ENCODE peak calls at places on chromosomes 2 and 18, in four cellular contexts. One of them, this sample, is unnamed.

GRCh38 chr18:3877678-3878077 is 427.7 kb downstream of the TGIF1 start:
- DNase-seq in colonic mucosa: no peak
- DNase-seq in progenitor cell of endocrine pancreas: no peak
- DNase-seq in GM23338: no peak
- DNase-seq in this sample: no peak

GRCh38 chr2:10876963-10877362 is 34.8 kb upstream of the KCNF1 start:
- DNase-seq in colonic mucosa: peak; percentile 73
- DNase-seq in progenitor cell of endocrine pancreas: no peak
- DNase-seq in GM23338: no peak
- DNase-seq in this sample: no peak

GRCh38 chr2:144127693-144128092 is 392.2 kb downstream of the ZEB2 start:
- DNase-seq in colonic mucosa: no peak
- DNase-seq in progenitor cell of endocrine pancreas: no peak
- DNase-seq in GM23338: no peak
- DNase-seq in this sample: no peak

GRCh38 chr2:225487901-225488416 is 88.4 kb downstream of the NYAP2 start:
- DNase-seq in colonic mucosa: no peak
- DNase-seq in progenitor cell of endocrine pancreas: no peak
- DNase-seq in GM23338: no peak
- DNase-seq in this sample: no peak

GRCh38 chr2:75454221-75454620 is 106.5 kb downstream of the EVA1A start:
- DNase-seq in colonic mucosa: no peak
- DNase-seq in progenitor cell of endocrine pancreas: no peak
- DNase-seq in GM23338: no peak
- DNase-seq in this sample: no peak

GRCh38 chr2:189092936-189093335 is 86.6 kb downstream of the COL5A2 start:
- DNase-seq in colonic mucosa: peak; percentile 22
- DNase-seq in progenitor cell of endocrine pancreas: no peak
- DNase-seq in GM23338: no peak
- DNase-seq in this sample: no peak

GRCh38 chr2:85830645-85831044 is 58.1 kb downstream of the ST3GAL5 start:
- DNase-seq in colonic mucosa: no peak
- DNase-seq in progenitor cell of endocrine pancreas: no peak
- DNase-seq in GM23338: no peak
- DNase-seq in this sample: no peak

GRCh38 chr2:58215429-58215828 is 25.7 kb downstream of the FANCL start:
- DNase-seq in colonic mucosa: no peak
- DNase-seq in progenitor cell of endocrine pancreas: no peak
- DNase-seq in GM23338: no peak
- DNase-seq in this sample: no peak

GRCh38 chr2:71611781-71612545 is 158.6 kb downstream of the DYSF start:
- DNase-seq in colonic mucosa: peak; percentile 12
- DNase-seq in progenitor cell of endocrine pancreas: no peak
- DNase-seq in GM23338: no peak
- DNase-seq in this sample: no peak

GRCh38 chr2:219279916-219280516 is 850 bp downstream of the DNAJB2 start:
- DNase-seq in colonic mucosa: no peak
- DNase-seq in progenitor cell of endocrine pancreas: no peak
- DNase-seq in GM23338: no peak
- DNase-seq in this sample: no peak

GRCh38 chr2:85390941-85391669 is 19.1 kb downstream of the CAPG start:
- DNase-seq in colonic mucosa: peak; percentile 79
- DNase-seq in progenitor cell of endocrine pancreas: peak; percentile 64
- DNase-seq in GM23338: peak; percentile 85
- DNase-seq in this sample: peak; percentile 74

GRCh38 chr2:190970872-190971506 is 43.0 kb downstream of the STAT1 start:
- DNase-seq in colonic mucosa: no peak
- DNase-seq in progenitor cell of endocrine pancreas: no peak
- DNase-seq in GM23338: no peak
- DNase-seq in this sample: no peak

GRCh38 chr2:215531284-215531683 is 95.4 kb upstream of the FN1 start:
- DNase-seq in colonic mucosa: no peak
- DNase-seq in progenitor cell of endocrine pancreas: no peak
- DNase-seq in GM23338: no peak
- DNase-seq in this sample: no peak

GRCh38 chr18:45962866-45963265 is 4.3 kb downstream of the EPG5 start:
- DNase-seq in colonic mucosa: no peak
- DNase-seq in progenitor cell of endocrine pancreas: no peak
- DNase-seq in GM23338: no peak
- DNase-seq in this sample: no peak

GRCh38 chr2:230067990-230068657 is 600 bp downstream of the SLC16A14 start:
- DNase-seq in colonic mucosa: peak; percentile 56
- DNase-seq in progenitor cell of endocrine pancreas: peak; percentile 53
- DNase-seq in GM23338: peak; percentile 82
- DNase-seq in this sample: peak; percentile 56

GRCh38 chr2:18369750-18370149 is 190.7 kb downstream of the RDH14 start:
- DNase-seq in colonic mucosa: no peak
- DNase-seq in progenitor cell of endocrine pancreas: no peak
- DNase-seq in GM23338: no peak
- DNase-seq in this sample: no peak

GRCh38 chr2:67650292-67651133 is 253.4 kb downstream of the ETAA1 start:
- DNase-seq in colonic mucosa: peak; percentile 62
- DNase-seq in progenitor cell of endocrine pancreas: peak; percentile 63
- DNase-seq in GM23338: peak; percentile 90
- DNase-seq in this sample: peak; percentile 68

GRCh38 chr2:64534363-64534762 is 10.2 kb downstream of the AFTPH start:
- DNase-seq in colonic mucosa: no peak
- DNase-seq in progenitor cell of endocrine pancreas: no peak
- DNase-seq in GM23338: no peak
- DNase-seq in this sample: no peak

GRCh38 chr2:232321156-232321816 is 57.3 kb upstream of the ALPP start:
- DNase-seq in colonic mucosa: no peak
- DNase-seq in progenitor cell of endocrine pancreas: no peak
- DNase-seq in GM23338: peak; percentile 74
- DNase-seq in this sample: no peak

GRCh38 chr18:72867721-72868665 is at the start of gene NETO1:
- DNase-seq in colonic mucosa: no peak
- DNase-seq in progenitor cell of endocrine pancreas: peak; percentile 42
- DNase-seq in GM23338: peak; percentile 72
- DNase-seq in this sample: peak; percentile 65

GRCh38 chr2:182887753-182888415 is 21.4 kb upstream of the FRZB start:
- DNase-seq in colonic mucosa: no peak
- DNase-seq in progenitor cell of endocrine pancreas: no peak
- DNase-seq in GM23338: no peak
- DNase-seq in this sample: no peak

GRCh38 chr2:229596796-229597195 is 117.6 kb downstream of the DNER start:
- DNase-seq in colonic mucosa: no peak
- DNase-seq in progenitor cell of endocrine pancreas: no peak
- DNase-seq in GM23338: no peak
- DNase-seq in this sample: no peak

GRCh38 chr2:201697899-201698298 is 545 bp downstream of the MPP4 start:
- DNase-seq in colonic mucosa: no peak
- DNase-seq in progenitor cell of endocrine pancreas: no peak
- DNase-seq in GM23338: no peak
- DNase-seq in this sample: no peak

GRCh38 chr2:41879367-41879871 is 168.4 kb upstream of the PKDCC start:
- DNase-seq in colonic mucosa: no peak
- DNase-seq in progenitor cell of endocrine pancreas: peak; percentile 12
- DNase-seq in GM23338: no peak
- DNase-seq in this sample: no peak

GRCh38 chr2:39243469-39244123 is at the start of gene CDKL4:
- DNase-seq in colonic mucosa: peak; percentile 22
- DNase-seq in progenitor cell of endocrine pancreas: no peak
- DNase-seq in GM23338: no peak
- DNase-seq in this sample: no peak

GRCh38 chr2:236785611-236786057 is 216.0 kb downstream of the ACKR3 start:
- DNase-seq in colonic mucosa: no peak
- DNase-seq in progenitor cell of endocrine pancreas: no peak
- DNase-seq in GM23338: no peak
- DNase-seq in this sample: no peak

GRCh38 chr2:144996225-144996795 is 476.4 kb upstream of the ZEB2 start:
- DNase-seq in colonic mucosa: no peak
- DNase-seq in progenitor cell of endocrine pancreas: no peak
- DNase-seq in GM23338: no peak
- DNase-seq in this sample: no peak

GRCh38 chr2:113829836-113830235 is 60.1 kb upstream of the ACTR3 start:
- DNase-seq in colonic mucosa: no peak
- DNase-seq in progenitor cell of endocrine pancreas: no peak
- DNase-seq in GM23338: no peak
- DNase-seq in this sample: no peak

GRCh38 chr2:113838277-113838676 is 51.6 kb upstream of the ACTR3 start:
- DNase-seq in colonic mucosa: no peak
- DNase-seq in progenitor cell of endocrine pancreas: no peak
- DNase-seq in GM23338: no peak
- DNase-seq in this sample: no peak

GRCh38 chr2:113832795-113833194 is 57.1 kb upstream of the ACTR3 start:
- DNase-seq in colonic mucosa: no peak
- DNase-seq in progenitor cell of endocrine pancreas: no peak
- DNase-seq in GM23338: no peak
- DNase-seq in this sample: no peak

GRCh38 chr2:113831156-113831555 is 58.7 kb upstream of the ACTR3 start:
- DNase-seq in colonic mucosa: no peak
- DNase-seq in progenitor cell of endocrine pancreas: no peak
- DNase-seq in GM23338: no peak
- DNase-seq in this sample: no peak

GRCh38 chr2:113834057-113834720 is 55.7 kb upstream of the ACTR3 start:
- DNase-seq in colonic mucosa: no peak
- DNase-seq in progenitor cell of endocrine pancreas: no peak
- DNase-seq in GM23338: no peak
- DNase-seq in this sample: no peak
- TF ChIP-seq CTCF in colonic mucosa: no peak
- TF ChIP-seq CTCF in progenitor cell of endocrine pancreas: no peak
- TF ChIP-seq CTCF in GM23338: no peak
- TF ChIP-seq CTCF in this sample: no peak

DNA sequence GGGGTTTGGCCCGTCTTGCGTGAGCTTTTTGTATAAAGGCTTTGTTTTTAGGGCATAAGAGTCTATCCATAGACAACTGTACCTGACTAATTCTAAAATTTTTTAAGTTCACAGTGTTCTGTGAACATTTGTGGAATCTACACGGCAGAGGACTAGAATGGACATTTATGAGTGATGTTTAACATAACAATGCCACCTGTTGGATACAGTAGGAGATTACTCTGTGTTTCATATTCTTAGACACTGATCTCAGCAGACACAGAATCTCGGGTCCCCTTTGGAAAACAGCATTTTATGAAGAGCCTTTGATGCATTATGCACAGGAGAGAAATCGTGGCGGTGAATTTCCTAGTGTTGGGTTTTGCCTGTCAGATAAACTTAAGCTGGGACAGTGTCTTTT is 752.2 kb downstream of the DPP10 start:
- DNase-seq in colonic mucosa: no peak
- DNase-seq in progenitor cell of endocrine pancreas: no peak
- DNase-seq in GM23338: no peak
- DNase-seq in this sample: no peak
- TF ChIP-seq CTCF in colonic mucosa: no peak
- TF ChIP-seq CTCF in progenitor cell of endocrine pancreas: no peak
- TF ChIP-seq CTCF in GM23338: no peak
- TF ChIP-seq CTCF in this sample: no peak

GRCh38 chr18:52337286-52337685 is 2.7 kb upstream of the DCC start:
- DNase-seq in colonic mucosa: no peak
- DNase-seq in progenitor cell of endocrine pancreas: no peak
- DNase-seq in GM23338: no peak
- DNase-seq in this sample: no peak

GRCh38 chr18:52341617-52342381 is 1.8 kb downstream of the DCC start:
- DNase-seq in colonic mucosa: no peak
- DNase-seq in progenitor cell of endocrine pancreas: peak; percentile 14
- DNase-seq in GM23338: peak; percentile 66
- DNase-seq in this sample: peak; percentile 34

GRCh38 chr18:52343138-52343537 is 3.1 kb downstream of the DCC start:
- DNase-seq in colonic mucosa: no peak
- DNase-seq in progenitor cell of endocrine pancreas: no peak
- DNase-seq in GM23338: peak; percentile 67
- DNase-seq in this sample: no peak

GRCh38 chr18:52340466-52341378 is 725 bp downstream of the DCC start:
- DNase-seq in colonic mucosa: no peak
- DNase-seq in progenitor cell of endocrine pancreas: no peak
- DNase-seq in GM23338: peak; percentile 38
- DNase-seq in this sample: no peak

DNA sequence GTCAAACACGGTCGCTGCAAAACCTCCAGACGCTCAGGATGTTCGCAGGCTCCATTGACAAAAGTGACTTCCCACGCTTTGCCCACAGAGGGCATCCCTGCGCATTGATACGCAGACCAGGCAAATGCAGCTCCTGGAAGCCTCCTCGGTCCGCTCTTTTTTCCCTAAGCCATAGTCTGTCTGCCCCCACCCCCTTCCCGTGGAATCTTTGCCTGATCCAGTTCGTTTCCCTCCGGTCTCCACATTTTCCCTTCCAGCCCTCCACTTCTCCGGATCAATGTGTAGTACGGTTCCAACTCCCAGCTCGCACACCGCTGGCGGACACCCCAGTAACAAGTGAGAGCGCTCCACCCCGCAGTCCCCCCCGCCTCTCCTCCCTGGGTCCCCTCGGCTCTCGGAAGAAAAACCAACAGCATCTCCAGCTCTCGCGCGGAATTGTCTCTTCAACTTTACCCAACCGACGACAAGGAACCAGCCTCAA is at the start of gene DCC:
- DNase-seq in colonic mucosa: peak; percentile 24
- DNase-seq in progenitor cell of endocrine pancreas: peak; percentile 47
- DNase-seq in GM23338: peak; percentile 82
- DNase-seq in this sample: peak; percentile 67
- TF ChIP-seq CTCF in colonic mucosa: no peak
- TF ChIP-seq CTCF in progenitor cell of endocrine pancreas: peak; percentile 64
- TF ChIP-seq CTCF in GM23338: peak; percentile 63
- TF ChIP-seq CTCF in this sample: no peak

GRCh38 chr2:84314901-84315330 is 144.2 kb downstream of the SUCLG1 start:
- DNase-seq in colonic mucosa: peak; percentile 89
- DNase-seq in progenitor cell of endocrine pancreas: peak; percentile 88
- DNase-seq in GM23338: peak; percentile 94
- DNase-seq in this sample: peak; percentile 94
- TF ChIP-seq CTCF in colonic mucosa: peak; percentile 91
- TF ChIP-seq CTCF in progenitor cell of endocrine pancreas: peak; percentile 92
- TF ChIP-seq CTCF in GM23338: peak; percentile 99
- TF ChIP-seq CTCF in this sample: peak; percentile 76

DNA sequence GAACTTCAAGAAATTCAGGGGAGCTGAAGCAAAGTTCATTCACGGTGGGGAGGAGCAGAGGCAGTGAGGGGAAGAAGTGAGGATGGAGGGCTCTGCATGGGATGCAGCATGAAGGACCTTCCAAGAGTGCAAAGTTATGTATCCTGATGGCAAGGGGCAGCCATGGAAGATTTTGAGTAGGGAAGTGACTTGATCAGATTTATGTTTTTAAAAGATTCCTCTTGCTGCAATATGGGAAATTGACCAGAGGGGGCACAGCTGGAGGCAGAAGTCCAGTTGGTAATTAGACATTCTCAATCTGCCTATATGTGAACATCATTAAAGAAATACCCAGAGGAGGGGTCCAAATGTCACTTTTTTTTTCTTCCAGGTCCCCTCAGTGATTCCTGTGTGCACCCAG is 21.5 kb upstream of the ANXA4 start:
- DNase-seq in colonic mucosa: no peak
- DNase-seq in progenitor cell of endocrine pancreas: no peak
- DNase-seq in GM23338: no peak
- DNase-seq in this sample: peak; percentile 26
- TF ChIP-seq CTCF in colonic mucosa: no peak
- TF ChIP-seq CTCF in progenitor cell of endocrine pancreas: peak; percentile 48
- TF ChIP-seq CTCF in GM23338: peak; percentile 4
- TF ChIP-seq CTCF in this sample: peak; percentile 47

This sample was measured in endothelial cell.